ENCODE peak calls at places on chromosomes 16 and 17, in four cellular contexts. N is K562, H is GM12891, U is GM12878. G is an unnamed sample.

GRCh38 chr16:81410643-81411235 is 33.9 kb upstream of the CMIP start:
- DNase-seq in N (no peak), H (no peak), U (no peak), G (no peak)

GRCh38 chr17:68457168-68457538 is at the start of gene WIPI1:
- DNase-seq in N (no peak), H (no peak), U (no peak), G (peak)

GRCh38 chr17:68290955-68291835 is at the start of the genes ARSG and SLC16A6:
- DNase-seq in N (peak), H (peak), U (no peak), G (peak)

GRCh38 chr17:51103451-51103850 is 17.2 kb downstream of the SPAG9 start:
- DNase-seq in N (no peak), H (no peak), U (no peak), G (no peak)

GRCh38 chr17:45093444-45094110 is 32.5 kb downstream of the NMT1 start:
- DNase-seq in N (no peak), H (no peak), U (no peak), G (no peak)

GRCh38 chr16:65658339-65659275 is 536.7 kb upstream of the CDH11 start:
- DNase-seq in N (no peak), H (no peak), U (no peak), G (peak)

GRCh38 chr17:38354466-38354865 is 2.8 kb downstream of the SOCS7 start:
- DNase-seq in N (no peak), H (no peak), U (no peak), G (no peak)

GRCh38 chr16:3530371-3530914 is 29.6 kb downstream of the CLUAP1 start:
- DNase-seq in N (no peak), H (no peak), U (no peak), G (no peak)

GRCh38 chr17:78883533-78884131 is 19.4 kb downstream of the CEP295NL start:
- DNase-seq in N (no peak), H (no peak), U (no peak), G (peak)

GRCh38 chr17:34204402-34204801 is 50.7 kb upstream of the CCL2 start:
- DNase-seq in N (no peak), H (no peak), U (no peak), G (no peak)

GRCh38 chr17:79841369-79842135 is 2.3 kb upstream of the CBX4 start:
- DNase-seq in N (no peak), H (no peak), U (no peak), G (no peak)

GRCh38 chr17:73531171-73531570 is 113.1 kb downstream of the SDK2 start:
- DNase-seq in N (no peak), H (no peak), U (no peak), G (no peak)

GRCh38 chr17:5896215-5896614 is 174.0 kb upstream of the WSCD1 start:
- DNase-seq in N (no peak), H (no peak), U (no peak), G (no peak)

GRCh38 chr17:76246080-76247066 is 6.1 kb upstream of the RNF157 start:
- DNase-seq in N (peak), H (peak), U (peak), G (peak)

GRCh38 chr16:13014516-13014915 is 113.1 kb downstream of the SHISA9 start:
- DNase-seq in N (no peak), H (no peak), U (no peak), G (no peak)

GRCh38 chr16:11014159-11014558 is 69.8 kb downstream of the CLEC16A start:
- DNase-seq in N (no peak), H (no peak), U (no peak), G (no peak)

GRCh38 chr17:47776330-47777197 is 43.5 kb downstream of the TBX21 start:
- DNase-seq in N (peak), H (peak), U (no peak), G (peak)

GRCh38 chr16:89530401-89531381 is 22.5 kb downstream of the SPG7 start:
- DNase-seq in N (no peak), H (no peak), U (no peak), G (no peak)

GRCh38 chr16:53131363-53132071 is 76.7 kb downstream of the CHD9 start:
- DNase-seq in N (peak), H (peak), U (no peak), G (peak)

GRCh38 chr17:75125984-75126383 is 5.6 kb downstream of the NT5C start:
- DNase-seq in N (no peak), H (no peak), U (no peak), G (no peak)

GRCh38 chr16:66258916-66259845 is 107.3 kb upstream of the CDH5 start:
- DNase-seq in N (no peak), H (no peak), U (no peak), G (no peak)

GRCh38 chr17:8654822-8655221 is 24.3 kb upstream of the MYH10 start:
- DNase-seq in N (no peak), H (no peak), U (no peak), G (no peak)

GRCh38 chr16:75000481-75001081 is 1.8 kb downstream of the ZNRF1 start:
- DNase-seq in N (no peak), H (no peak), U (no peak), G (peak)

GRCh38 chr17:40517981-40518380 is 16.6 kb upstream of the TNS4 start:
- DNase-seq in N (no peak), H (no peak), U (no peak), G (no peak)

GRCh38 chr16:66189951-66190350 is 176.5 kb upstream of the CDH5 start:
- DNase-seq in N (no peak), H (no peak), U (no peak), G (no peak)

GRCh38 chr16:15777533-15778203 is 79.2 kb downstream of the MYH11 start:
- DNase-seq in N (peak), H (peak), U (no peak), G (peak)

GRCh38 chr16:4988647-4989046 is 30.5 kb downstream of the SEC14L5 start:
- DNase-seq in N (no peak), H (no peak), U (no peak), G (no peak)
- TF ChIP-seq SPI1 in N (no peak), H (no peak), U (no peak), G (no peak)

GRCh38 chr17:17535957-17536356 is 39.8 kb upstream of the RASD1 start:
- DNase-seq in N (no peak), H (no peak), U (no peak), G (no peak)
- TF ChIP-seq POLR2AphosphoS5 in N (no peak), H (no peak), U (no peak), G (no peak)

GRCh38 chr17:69854381-69854780 is 220.6 kb upstream of the KCNJ16 start:
- DNase-seq in N (no peak), H (no peak), U (no peak), G (no peak)
- TF ChIP-seq SPI1 in N (no peak), H (no peak), U (no peak), G (no peak)

GRCh38 chr17:14135906-14136590 is 66.7 kb downstream of the COX10 start:
- DNase-seq in N (no peak), H (no peak), U (no peak), G (no peak)
- TF ChIP-seq POLR2AphosphoS5 in N (no peak), H (no peak), U (no peak), G (no peak)

GRCh38 chr17:15464629-15465028 is 2.8 kb downstream of the CDRT4 start:
- DNase-seq in N (no peak), H (no peak), U (no peak), G (no peak)

GRCh38 chr17:15462962-15463361 is 4.5 kb downstream of the CDRT4 start:
- DNase-seq in N (no peak), H (no peak), U (no peak), G (no peak)

GRCh38 chr17:15465045-15465701 is 2.2 kb downstream of the CDRT4 start:
- DNase-seq in N (no peak), H (no peak), U (no peak), G (no peak)

GRCh38 chr17:15464211-15464610 is 3.2 kb downstream of the CDRT4 start:
- DNase-seq in N (no peak), H (no peak), U (no peak), G (no peak)

DNA sequence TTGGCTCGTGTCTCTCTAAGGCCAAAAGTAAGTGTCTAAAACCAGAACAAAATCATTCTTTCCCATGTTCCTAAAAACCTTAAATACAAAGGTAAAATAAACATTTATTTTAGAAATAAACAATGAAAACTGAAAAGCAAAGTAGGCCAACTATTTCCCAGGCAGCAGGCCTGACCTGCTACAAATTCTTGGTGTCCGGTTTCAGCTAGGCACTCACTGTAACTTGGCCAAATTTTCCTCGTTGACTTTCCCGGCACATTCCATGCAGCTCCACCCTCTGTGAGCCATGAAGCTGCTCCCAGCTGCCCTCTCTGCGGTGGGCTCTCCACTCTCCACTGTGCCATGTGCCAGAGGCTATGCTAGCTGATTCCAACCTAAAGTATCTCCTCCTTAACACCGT is 4.1 kb downstream of the CDRT4 start:
- DNase-seq in N (no peak), H (no peak), U (no peak), G (no peak)
- TF ChIP-seq SPI1 in N (no peak), H (no peak), U (no peak), G (no peak)

G was measured in HL-60.